ENCODE peak calls at places on chromosome 16, in ten cellular contexts. D, Z, S, C, X, Y, W, U, B and J are unnamed samples. For H3K27me3 and H3K4me1, the result is how much of the 10 kb centered on the place peaks cover.

GRCh38 chr16:8634991-8635736 is 13.7 kb downstream of the METTL22 start:
- DNase-seq in Z (no peak), X (peak), U (no peak), S (no peak), B (no peak), W (peak), D (no peak), Y (no peak), C (no peak), J (no peak)

GRCh38 chr16:70728145-70728544 is 42.3 kb upstream of the MTSS2 start:
- DNase-seq in Y (no peak), U (no peak), B (no peak), W (no peak), X (no peak), C (no peak), Z (no peak), S (peak), D (no peak), J (no peak)

GRCh38 chr16:65121870-65122723 is at the start of gene CDH11:
- DNase-seq in Y (no peak), Z (peak), C (peak), W (no peak), D (peak), S (peak), X (peak), B (peak), U (peak), J (no peak)

GRCh38 chr16:12617401-12617819 is 186.3 kb downstream of the CPPED1 start:
- DNase-seq in D (no peak), S (no peak), C (no peak), W (no peak), Z (no peak), U (no peak), Y (no peak), X (no peak), B (no peak), J (no peak)

GRCh38 chr16:75614247-75614897 is 8.7 kb downstream of the ADAT1 start:
- DNase-seq in W (no peak), U (no peak), X (no peak), S (no peak), D (no peak), Y (no peak), B (no peak), Z (no peak), C (no peak), J (no peak)

GRCh38 chr16:29678691-29679267 is at the start of gene QPRT:
- DNase-seq in S (peak), Y (no peak), Z (no peak), W (peak), D (peak), U (peak), C (peak), X (peak), B (peak), J (no peak)

GRCh38 chr16:12155235-12155634 is 178.7 kb downstream of the SNX29 start:
- DNase-seq in D (no peak), C (no peak), U (no peak), S (no peak), Z (no peak), W (no peak), X (no peak), Y (no peak), B (no peak), J (no peak)

GRCh38 chr16:62283-62682 is 8.7 kb downstream of the SNRNP25 start:
- DNase-seq in U (no peak), Y (no peak), D (no peak), X (no peak), Z (no peak), C (no peak), S (peak), B (no peak), W (no peak), J (no peak)

GRCh38 chr16:81237282-81237681 is 1.2 kb upstream of the BCO1 start:
- DNase-seq in B (peak), D (peak), S (peak), U (peak), C (peak), Z (no peak), X (no peak), W (peak), Y (no peak), J (peak)

GRCh38 chr16:66308096-66308495 is 58.4 kb upstream of the CDH5 start:
- DNase-seq in S (no peak), U (no peak), W (no peak), Y (no peak), D (no peak), Z (peak), B (no peak), X (no peak), C (no peak), J (no peak)
- H3K27me3 ChIP-seq in S (under half), U (under half), W (under half), Y (under half), D (under half), Z (under half), B (under half), X (under half), C (under half), J (under half)

GRCh38 chr16:16007743-16008111 is 58.3 kb downstream of the ABCC1 start:
- DNase-seq in Y (no peak), D (no peak), X (no peak), S (no peak), U (no peak), C (no peak), W (no peak), Z (no peak), B (no peak), J (no peak)
- H3K4me3 ChIP-seq in Y (no peak), D (no peak), X (no peak), S (no peak), U (no peak), C (no peak), W (no peak), Z (no peak), B (no peak), J (no peak)

GRCh38 chr16:72987480-72987901 is 60.4 kb downstream of the ZFHX3 start:
- DNase-seq in Z (peak), C (no peak), B (no peak), W (no peak), D (no peak), X (no peak), U (no peak), S (no peak), Y (no peak), J (no peak)
- H3K4me1 ChIP-seq in Z (half or more), C (under half), B (half or more), W (half or more), D (under half), X (under half), U (half or more), S (under half), Y (under half), J (under half)

GRCh38 chr16:85906349-85906748 is 7.4 kb downstream of the IRF8 start:
- DNase-seq in S (no peak), Z (no peak), D (no peak), Y (no peak), C (no peak), W (peak), B (no peak), X (no peak), U (no peak), J (no peak)
- H3K27me3 ChIP-seq in S (under half), Z (under half), D (under half), Y (under half), C (under half), W (under half), B (under half), X (half or more), U (under half), J (under half)

DNA sequence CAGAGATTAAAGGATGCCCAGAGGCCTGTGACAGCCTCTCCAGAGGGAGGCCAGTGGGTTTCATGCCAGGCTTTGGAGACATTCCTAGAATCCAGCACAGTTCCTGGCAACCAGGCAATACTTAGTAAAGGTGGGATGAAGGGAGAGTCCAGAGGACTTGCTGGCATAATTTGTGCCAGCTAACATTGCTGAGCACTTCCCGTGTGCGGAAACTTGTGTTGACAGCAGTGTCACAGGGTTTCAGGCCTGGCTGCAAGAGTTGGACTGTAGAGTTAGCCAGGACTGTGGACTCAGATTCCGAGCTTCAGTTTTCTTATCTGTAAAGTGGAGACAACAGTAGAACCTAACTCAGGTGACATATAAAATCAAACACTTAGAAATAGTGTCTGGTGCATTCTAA is 141.7 kb downstream of the SALL1 start:
- DNase-seq in B (no peak), S (no peak), U (no peak), D (no peak), C (no peak), Y (no peak), Z (no peak), W (no peak), X (no peak), J (no peak)
- H3K4me3 ChIP-seq in B (no peak), S (no peak), U (no peak), D (no peak), C (no peak), Y (no peak), Z (no peak), W (no peak), X (no peak), J (no peak)